ENCODE peak calls at places on chromosomes 6 and 20, in seven cellular contexts. One of them, this sample, is unnamed. For H3K27me3, the result is how much of the 10 kb centered on the place peaks cover.

GRCh38 chr20:3842332-3842930 is 4.2 kb upstream of the MAVS start:
- DNase-seq in GM23248: no peak
- DNase-seq in hepatocyte: no peak
- DNase-seq in PC-3: no peak
- DNase-seq in HCT116: no peak
- DNase-seq in MM.1S: no peak
- DNase-seq in GM23338: no peak
- DNase-seq in this sample: no peak

GRCh38 chr6:67411036-67411435 is 1224.0 kb upstream of the ADGRB3 start:
- DNase-seq in GM23248: no peak
- DNase-seq in hepatocyte: peak
- DNase-seq in PC-3: peak
- DNase-seq in HCT116: no peak
- DNase-seq in MM.1S: no peak
- DNase-seq in GM23338: no peak
- DNase-seq in this sample: no peak

GRCh38 chr6:22141271-22141745 is 155.5 kb downstream of the PRL start:
- DNase-seq in GM23248: no peak
- DNase-seq in hepatocyte: peak
- DNase-seq in PC-3: peak
- DNase-seq in HCT116: no peak
- DNase-seq in MM.1S: no peak
- DNase-seq in GM23338: no peak
- DNase-seq in this sample: no peak

GRCh38 chr20:34861386-34862084 is 11.1 kb downstream of the GGT7 start:
- DNase-seq in GM23248: no peak
- DNase-seq in hepatocyte: no peak
- DNase-seq in PC-3: peak
- DNase-seq in HCT116: no peak
- DNase-seq in MM.1S: no peak
- DNase-seq in GM23338: no peak
- DNase-seq in this sample: no peak

GRCh38 chr6:68139130-68139529 is 496.0 kb upstream of the ADGRB3 start:
- DNase-seq in GM23248: no peak
- DNase-seq in hepatocyte: no peak
- DNase-seq in PC-3: no peak
- DNase-seq in HCT116: no peak
- DNase-seq in MM.1S: no peak
- DNase-seq in GM23338: peak
- DNase-seq in this sample: peak

GRCh38 chr6:156869986-156870398 is 92.8 kb downstream of the ARID1B start:
- DNase-seq in GM23248: no peak
- DNase-seq in hepatocyte: no peak
- DNase-seq in PC-3: no peak
- DNase-seq in HCT116: no peak
- DNase-seq in MM.1S: no peak
- DNase-seq in GM23338: peak
- DNase-seq in this sample: peak

GRCh38 chr20:34042286-34042685 is 48.6 kb downstream of the RALY start:
- DNase-seq in GM23248: no peak
- DNase-seq in hepatocyte: no peak
- DNase-seq in PC-3: no peak
- DNase-seq in HCT116: no peak
- DNase-seq in MM.1S: no peak
- DNase-seq in GM23338: no peak
- DNase-seq in this sample: no peak

GRCh38 chr6:167742719-167743303 is 83.9 kb upstream of the AFDN start:
- DNase-seq in GM23248: no peak
- DNase-seq in hepatocyte: no peak
- DNase-seq in PC-3: peak
- DNase-seq in HCT116: peak
- DNase-seq in MM.1S: no peak
- DNase-seq in GM23338: peak
- DNase-seq in this sample: peak

GRCh38 chr20:24769878-24770627 is 179.0 kb upstream of the CST7 start:
- DNase-seq in GM23248: no peak
- DNase-seq in hepatocyte: no peak
- DNase-seq in PC-3: no peak
- DNase-seq in HCT116: no peak
- DNase-seq in MM.1S: no peak
- DNase-seq in GM23338: no peak
- DNase-seq in this sample: no peak

GRCh38 chr6:105346052-105346451 is 56.8 kb downstream of the PREP start:
- DNase-seq in GM23248: peak
- DNase-seq in hepatocyte: peak
- DNase-seq in PC-3: peak
- DNase-seq in HCT116: no peak
- DNase-seq in MM.1S: no peak
- DNase-seq in GM23338: no peak
- DNase-seq in this sample: peak

GRCh38 chr20:40276291-40276690 is 412.7 kb downstream of the MAFB start:
- DNase-seq in GM23248: peak
- DNase-seq in hepatocyte: no peak
- DNase-seq in PC-3: no peak
- DNase-seq in HCT116: no peak
- DNase-seq in MM.1S: no peak
- DNase-seq in GM23338: no peak
- DNase-seq in this sample: peak

GRCh38 chr20:34629342-34629741 is 47.5 kb downstream of the PIGU start:
- DNase-seq in GM23248: no peak
- DNase-seq in hepatocyte: no peak
- DNase-seq in PC-3: no peak
- DNase-seq in HCT116: no peak
- DNase-seq in MM.1S: no peak
- DNase-seq in GM23338: no peak
- DNase-seq in this sample: no peak

GRCh38 chr6:98295776-98296175 is 538.6 kb upstream of the POU3F2 start:
- DNase-seq in GM23248: no peak
- DNase-seq in hepatocyte: no peak
- DNase-seq in PC-3: no peak
- DNase-seq in HCT116: no peak
- DNase-seq in MM.1S: no peak
- DNase-seq in GM23338: peak
- DNase-seq in this sample: peak

GRCh38 chr6:153084393-153084792 is 46.7 kb downstream of the RGS17 start:
- DNase-seq in GM23248: peak
- DNase-seq in hepatocyte: no peak
- DNase-seq in PC-3: peak
- DNase-seq in HCT116: no peak
- DNase-seq in MM.1S: no peak
- DNase-seq in GM23338: no peak
- DNase-seq in this sample: no peak

GRCh38 chr20:17228624-17229061 is 1.8 kb downstream of the PCSK2 start:
- DNase-seq in GM23248: no peak
- DNase-seq in hepatocyte: peak
- DNase-seq in PC-3: no peak
- DNase-seq in HCT116: no peak
- DNase-seq in MM.1S: no peak
- DNase-seq in GM23338: peak
- DNase-seq in this sample: peak

GRCh38 chr6:25312034-25312620 is 33.0 kb downstream of the CARMIL1 start:
- DNase-seq in GM23248: peak
- DNase-seq in hepatocyte: no peak
- DNase-seq in PC-3: peak
- DNase-seq in HCT116: no peak
- DNase-seq in MM.1S: no peak
- DNase-seq in GM23338: no peak
- DNase-seq in this sample: no peak

GRCh38 chr6:127422791-127423190 is 36.4 kb downstream of the KIAA0408 start:
- DNase-seq in GM23248: no peak
- DNase-seq in hepatocyte: no peak
- DNase-seq in PC-3: no peak
- DNase-seq in HCT116: no peak
- DNase-seq in MM.1S: no peak
- DNase-seq in GM23338: no peak
- DNase-seq in this sample: no peak

GRCh38 chr6:150685860-150686259 is 86.2 kb downstream of the PLEKHG1 start:
- DNase-seq in GM23248: peak
- DNase-seq in hepatocyte: peak
- DNase-seq in PC-3: peak
- DNase-seq in HCT116: peak
- DNase-seq in MM.1S: peak
- DNase-seq in GM23338: peak
- DNase-seq in this sample: peak

GRCh38 chr6:168056892-168057527 is 22.0 kb downstream of the FRMD1 start:
- DNase-seq in GM23248: no peak
- DNase-seq in hepatocyte: no peak
- DNase-seq in PC-3: no peak
- DNase-seq in HCT116: no peak
- DNase-seq in MM.1S: no peak
- DNase-seq in GM23338: no peak
- DNase-seq in this sample: no peak

GRCh38 chr20:25243416-25243979 is 4.4 kb upstream of the PYGB start:
- DNase-seq in GM23248: no peak
- DNase-seq in hepatocyte: no peak
- DNase-seq in PC-3: no peak
- DNase-seq in HCT116: no peak
- DNase-seq in MM.1S: no peak
- DNase-seq in GM23338: no peak
- DNase-seq in this sample: no peak

GRCh38 chr6:147106759-147107401 is 97.3 kb upstream of the STXBP5 start:
- DNase-seq in GM23248: peak
- DNase-seq in hepatocyte: peak
- DNase-seq in PC-3: no peak
- DNase-seq in HCT116: no peak
- DNase-seq in MM.1S: no peak
- DNase-seq in GM23338: no peak
- DNase-seq in this sample: no peak

GRCh38 chr20:22462975-22463914 is 121.1 kb downstream of the FOXA2 start:
- DNase-seq in GM23248: peak
- DNase-seq in hepatocyte: no peak
- DNase-seq in PC-3: peak
- DNase-seq in HCT116: no peak
- DNase-seq in MM.1S: no peak
- DNase-seq in GM23338: peak
- DNase-seq in this sample: peak

GRCh38 chr20:58374906-58375760 is 13.9 kb upstream of the VAPB start:
- DNase-seq in GM23248: peak
- DNase-seq in hepatocyte: peak
- DNase-seq in PC-3: no peak
- DNase-seq in HCT116: no peak
- DNase-seq in MM.1S: no peak
- DNase-seq in GM23338: peak
- DNase-seq in this sample: peak

GRCh38 chr20:40807094-40807623 is 118.1 kb upstream of the MAFB start:
- DNase-seq in GM23248: no peak
- DNase-seq in hepatocyte: no peak
- DNase-seq in PC-3: no peak
- DNase-seq in HCT116: no peak
- DNase-seq in MM.1S: no peak
- DNase-seq in GM23338: no peak
- DNase-seq in this sample: no peak

GRCh38 chr6:73523434-73524123 is 2.7 kb upstream of the EEF1A1 start:
- DNase-seq in GM23248: peak
- DNase-seq in hepatocyte: peak
- DNase-seq in PC-3: peak
- DNase-seq in HCT116: peak
- DNase-seq in MM.1S: peak
- DNase-seq in GM23338: peak
- DNase-seq in this sample: no peak

GRCh38 chr20:16729080-16729479 is 746 bp upstream of the SNRPB2 start:
- DNase-seq in GM23248: no peak
- DNase-seq in hepatocyte: no peak
- DNase-seq in PC-3: no peak
- DNase-seq in HCT116: no peak
- DNase-seq in MM.1S: no peak
- DNase-seq in GM23338: no peak
- DNase-seq in this sample: no peak

GRCh38 chr6:152207915-152208714 is 400.6 kb downstream of the ESR1 start:
- DNase-seq in GM23248: no peak
- DNase-seq in hepatocyte: no peak
- DNase-seq in PC-3: peak
- DNase-seq in HCT116: no peak
- DNase-seq in MM.1S: no peak
- DNase-seq in GM23338: no peak
- DNase-seq in this sample: no peak

GRCh38 chr6:3109755-3110154 is 8.8 kb upstream of the BPHL start:
- DNase-seq in GM23248: no peak
- DNase-seq in hepatocyte: no peak
- DNase-seq in PC-3: no peak
- DNase-seq in HCT116: no peak
- DNase-seq in MM.1S: no peak
- DNase-seq in GM23338: no peak
- DNase-seq in this sample: no peak

GRCh38 chr6:44270526-44271405 is 516 bp downstream of the TMEM151B start:
- DNase-seq in GM23248: no peak
- DNase-seq in hepatocyte: peak
- DNase-seq in PC-3: no peak
- DNase-seq in HCT116: no peak
- DNase-seq in MM.1S: no peak
- DNase-seq in GM23338: peak
- DNase-seq in this sample: peak

GRCh38 chr6:135233676-135234491 is 52.8 kb downstream of the MYB start:
- DNase-seq in GM23248: no peak
- DNase-seq in hepatocyte: no peak
- DNase-seq in PC-3: no peak
- DNase-seq in HCT116: no peak
- DNase-seq in MM.1S: peak
- DNase-seq in GM23338: no peak
- DNase-seq in this sample: peak

GRCh38 chr20:37602634-37603033 is 75.0 kb upstream of the BLCAP start:
- DNase-seq in GM23248: no peak
- DNase-seq in hepatocyte: no peak
- DNase-seq in PC-3: no peak
- DNase-seq in HCT116: no peak
- DNase-seq in MM.1S: no peak
- DNase-seq in GM23338: no peak
- DNase-seq in this sample: no peak
- H3K27me3 ChIP-seq in GM23248: under half
- H3K27me3 ChIP-seq in hepatocyte: under half
- H3K27me3 ChIP-seq in PC-3: half or more
- H3K27me3 ChIP-seq in HCT116: half or more
- H3K27me3 ChIP-seq in MM.1S: under half
- H3K27me3 ChIP-seq in GM23338: under half
- H3K27me3 ChIP-seq in this sample: under half

GRCh38 chr6:107421696-107422256 is 37.6 kb downstream of the PDSS2 start:
- DNase-seq in GM23248: no peak
- DNase-seq in hepatocyte: no peak
- DNase-seq in PC-3: no peak
- DNase-seq in HCT116: no peak
- DNase-seq in MM.1S: no peak
- DNase-seq in GM23338: no peak
- DNase-seq in this sample: no peak
- TF ChIP-seq EZH2phosphoT487 in GM23248: no peak
- TF ChIP-seq EZH2phosphoT487 in hepatocyte: no peak
- TF ChIP-seq EZH2phosphoT487 in PC-3: no peak
- TF ChIP-seq EZH2phosphoT487 in HCT116: no peak
- TF ChIP-seq EZH2phosphoT487 in MM.1S: no peak
- TF ChIP-seq EZH2phosphoT487 in GM23338: no peak
- TF ChIP-seq EZH2phosphoT487 in this sample: no peak

GRCh38 chr6:42197574-42198362 is 3.0 kb upstream of the GUCA1B start:
- DNase-seq in GM23248: peak
- DNase-seq in hepatocyte: peak
- DNase-seq in PC-3: peak
- DNase-seq in HCT116: no peak
- DNase-seq in MM.1S: no peak
- DNase-seq in GM23338: no peak
- DNase-seq in this sample: no peak
- H3K4me2 ChIP-seq in GM23248: peak
- H3K4me2 ChIP-seq in hepatocyte: no peak
- H3K4me2 ChIP-seq in PC-3: peak
- H3K4me2 ChIP-seq in HCT116: no peak
- H3K4me2 ChIP-seq in MM.1S: no peak
- H3K4me2 ChIP-seq in GM23338: no peak
- H3K4me2 ChIP-seq in this sample: no peak

GRCh38 chr6:40413231-40413755 is 173.9 kb downstream of the LRFN2 start:
- DNase-seq in GM23248: no peak
- DNase-seq in hepatocyte: peak
- DNase-seq in PC-3: no peak
- DNase-seq in HCT116: no peak
- DNase-seq in MM.1S: no peak
- DNase-seq in GM23338: no peak
- DNase-seq in this sample: no peak
- H3K27me3 ChIP-seq in GM23248: under half
- H3K27me3 ChIP-seq in hepatocyte: under half
- H3K27me3 ChIP-seq in PC-3: under half
- H3K27me3 ChIP-seq in HCT116: under half
- H3K27me3 ChIP-seq in MM.1S: under half
- H3K27me3 ChIP-seq in GM23338: under half
- H3K27me3 ChIP-seq in this sample: under half

This sample was measured in neural progenitor cell.